ENCODE peak calls at places on chromosomes 6 and 20, in eight cellular contexts. Q is A549, V is body of pancreas, A is HepG2, D is endothelial cell of umbilical vein, Y is tibial nerve, K is prostate gland, F is IMR-90. M is an unnamed sample.

GRCh38 chr6:117817992-117818391 is 89.1 kb upstream of the SLC35F1 start:
- DNase-seq in V (no peak), A (no peak), Q (no peak), D (no peak), F (no peak), K (no peak), Y (no peak), M (no peak)

GRCh38 chr20:50367739-50368375 is 142.3 kb upstream of the PTPN1 start:
- DNase-seq in A (no peak), D (no peak), K (no peak), Q (no peak), Y (no peak), V (no peak), F (no peak), M (no peak)

GRCh38 chr6:143689852-143690251 is 12.1 kb downstream of the PHACTR2 start:
- DNase-seq in V (no peak), A (no peak), K (no peak), Y (no peak), D (no peak), Q (no peak), F (no peak), M (no peak)

GRCh38 chr6:28134716-28135115 is 7.0 kb upstream of the ZKSCAN8 start:
- DNase-seq in D (no peak), K (no peak), V (no peak), Q (no peak), A (no peak), Y (no peak), F (no peak), M (no peak)

GRCh38 chr6:91081452-91082067 is 494.7 kb upstream of the MAP3K7 start:
- DNase-seq in D (peak; percentile 52), V (no peak), K (peak; percentile 27), Y (no peak), F (peak; percentile 52), Q (peak; percentile 2), A (peak; percentile 25), M (no peak)

GRCh38 chr20:53428997-53429396 is 164.6 kb downstream of the ZNF217 start:
- DNase-seq in D (no peak), A (no peak), Q (no peak), Y (no peak), V (no peak), K (no peak), F (no peak), M (no peak)

GRCh38 chr6:5121479-5121878 is 36.3 kb downstream of the PPP1R3G start:
- DNase-seq in F (no peak), K (no peak), D (no peak), V (no peak), A (peak; percentile 63), Y (no peak), Q (no peak), M (peak; percentile 52)

GRCh38 chr6:132746049-132746448 is 11.7 kb downstream of the VNN2 start:
- DNase-seq in K (no peak), V (no peak), A (no peak), D (no peak), Y (no peak), Q (no peak), F (no peak), M (no peak)

DNA sequence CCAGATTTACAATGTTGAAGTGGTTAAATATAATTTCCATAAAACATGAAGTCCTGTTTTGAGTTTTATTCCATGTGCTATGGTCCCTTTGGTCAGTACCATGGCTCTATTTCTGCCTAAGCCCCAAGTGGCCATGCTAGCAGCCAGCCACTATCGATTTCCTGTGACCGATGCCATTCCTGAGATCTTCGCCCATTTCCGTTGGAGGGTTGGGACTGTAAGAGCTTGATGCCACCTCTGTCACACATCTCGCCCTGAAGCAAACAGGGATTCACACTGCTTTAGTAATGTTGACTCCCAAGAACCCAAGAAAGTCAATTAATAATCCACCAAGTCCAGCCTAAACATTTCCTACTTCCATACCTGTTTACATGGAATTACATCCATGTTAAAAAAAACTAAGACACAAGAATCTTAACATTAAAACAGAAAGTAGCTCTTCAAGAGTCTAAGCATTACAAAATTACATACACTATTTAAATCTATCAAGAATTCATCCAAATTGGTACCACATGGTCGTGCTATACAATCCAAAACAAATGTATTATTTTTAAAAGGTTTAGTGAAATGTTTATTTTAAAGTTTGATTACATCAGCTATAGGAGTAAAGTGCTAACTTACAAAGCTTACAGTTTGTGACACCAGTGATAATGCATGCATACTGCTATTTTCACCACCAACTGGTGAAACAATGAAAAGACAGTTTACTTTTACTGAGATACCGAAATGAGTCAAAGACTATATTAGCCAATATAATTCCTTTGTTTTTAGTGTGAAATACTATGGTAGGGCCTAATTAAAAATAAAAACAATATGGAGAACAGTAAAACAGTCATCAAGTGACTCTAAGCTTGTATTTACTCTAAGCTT is 2.5 kb downstream of the RBM39 start:
- DNase-seq in F (peak; percentile 50), Q (no peak), Y (no peak), V (no peak), A (peak; percentile 57), K (no peak), D (peak; percentile 36), M (no peak)
- TF ChIP-seq POLR2A in F (no peak), Q (no peak), Y (no peak), V (no peak), A (no peak), K (no peak), D (no peak), M (no peak)

GRCh38 chr6:41376176-41376575 is 40.8 kb downstream of the NCR2 start:
- DNase-seq in K (no peak), Y (no peak), D (no peak), Q (no peak), V (no peak), A (no peak), F (no peak), M (no peak)
- H3K4me3 ChIP-seq in K (no peak overlapping the region), Y (no peak overlapping the region), D (no peak overlapping the region), Q (no peak overlapping the region), V (no peak overlapping the region), A (no peak overlapping the region), F (no peak overlapping the region), M (no peak overlapping the region)

DNA sequence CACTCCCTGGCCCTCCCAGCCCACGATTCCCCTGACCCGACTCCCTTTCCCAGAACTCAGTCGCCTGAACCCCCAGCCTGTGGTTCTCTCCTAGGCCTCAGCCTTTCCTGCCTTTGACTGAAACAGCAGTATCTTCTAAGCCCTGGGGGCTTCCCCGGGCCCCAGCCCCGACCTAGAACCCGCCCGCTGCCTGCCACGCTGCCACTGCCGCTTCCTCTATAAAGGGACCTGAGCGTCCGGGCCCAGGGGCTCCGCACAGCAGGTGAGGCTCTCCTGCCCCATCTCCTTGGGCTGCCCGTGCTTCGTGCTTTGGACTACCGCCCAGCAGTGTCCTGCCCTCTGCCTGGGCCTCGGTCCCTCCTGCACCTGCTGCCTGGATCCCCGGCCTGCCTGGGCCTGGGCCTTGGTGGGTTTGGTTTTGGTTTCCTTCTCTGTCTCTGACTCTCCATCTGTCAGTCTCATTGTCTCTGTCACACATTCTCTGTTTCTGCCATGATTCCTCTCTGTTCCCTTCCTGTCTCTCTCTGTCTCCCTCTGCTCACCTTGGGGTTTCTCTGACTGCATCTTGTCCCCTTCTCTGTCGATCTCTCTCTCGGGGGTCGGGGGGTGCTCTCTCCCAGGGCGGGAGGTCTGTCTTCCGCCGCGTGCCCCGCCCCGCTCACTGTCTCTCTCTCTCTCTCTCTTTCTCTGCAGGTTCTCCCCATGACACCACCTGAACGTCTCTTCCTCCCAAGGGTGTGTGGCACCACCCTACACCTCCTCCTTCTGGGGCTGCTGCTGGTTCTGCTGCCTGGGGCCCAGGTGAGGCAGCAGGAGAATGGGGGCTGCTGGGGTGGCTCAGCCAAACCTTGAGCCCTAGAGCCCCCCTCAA is at the start of gene LTA:
- DNase-seq in Y (no peak), D (no peak), F (no peak), V (no peak), Q (no peak), A (no peak), K (no peak), M (no peak)
- TF ChIP-seq POLR2A in Y (no peak), D (no peak), F (no peak), V (no peak), Q (no peak), A (no peak), K (no peak), M (no peak)

DNA sequence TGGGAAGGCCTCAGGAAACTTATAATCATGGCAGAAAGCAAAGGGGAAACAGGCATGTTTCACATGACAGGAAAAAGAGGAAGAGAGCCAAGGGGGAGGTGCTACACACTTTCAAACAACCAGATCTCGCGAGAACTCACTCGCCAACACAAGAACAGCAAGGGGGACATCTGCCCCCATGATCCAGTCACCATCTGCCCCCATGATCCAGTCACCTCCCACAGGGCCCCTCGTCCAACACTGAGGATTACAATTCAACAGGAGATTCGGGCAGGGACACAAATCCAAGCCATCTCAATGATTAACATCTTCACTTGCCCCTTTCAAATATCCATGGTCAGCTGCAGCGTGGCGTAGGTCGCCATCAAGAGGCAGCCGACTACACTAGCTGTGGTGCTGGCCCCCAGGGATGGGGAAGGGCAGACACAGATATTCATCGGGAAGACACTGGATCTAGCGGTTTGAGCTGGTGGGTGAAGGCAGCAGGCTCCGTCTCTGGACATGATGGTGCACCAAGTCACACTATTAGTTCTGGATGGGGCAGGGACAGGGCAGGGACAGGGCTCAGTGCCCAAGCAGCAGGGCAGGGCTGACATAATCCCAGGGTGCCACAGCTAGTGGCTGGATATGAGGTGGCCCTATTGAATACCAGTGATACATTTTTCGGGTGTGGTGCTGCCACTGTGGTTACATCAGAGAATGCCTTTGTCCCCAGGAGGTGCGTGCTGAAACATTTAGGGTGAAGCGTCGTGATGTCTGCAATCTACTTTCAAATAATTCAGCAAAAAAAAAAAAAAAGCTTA is 31.6 kb downstream of the TUBB2B start:
- DNase-seq in A (peak; percentile 90), Q (peak; percentile 31), F (no peak), V (peak; percentile 38), D (no peak), Y (no peak), K (no peak), M (no peak)
- H3K4me3 ChIP-seq in A (peak overlapping the region; percentile 46), Q (no peak overlapping the region), F (no peak overlapping the region), V (no peak overlapping the region), D (no peak overlapping the region), Y (no peak overlapping the region), K (no peak overlapping the region), M (no peak overlapping the region)

GRCh38 chr6:41374618-41375590 is 39.5 kb downstream of the NCR2 start:
- DNase-seq in K (no peak), D (no peak), A (no peak), Y (no peak), F (no peak), V (no peak), Q (no peak), M (no peak)
- TF ChIP-seq POLR2A in K (no peak), D (no peak), A (no peak), Y (no peak), F (no peak), V (no peak), Q (no peak), M (no peak)

M was measured in lower leg skin.